ENCODE peak calls at places on chromosomes 5 and 9, in seven cellular contexts. One of them, this sample, is unnamed.

GRCh38 chr5:52956915-52957747 is 32.0 kb upstream of the ITGA2 start:
- DNase-seq in AG04449: no peak
- DNase-seq in astrocyte of the spinal cord: no peak
- DNase-seq in AG09309: no peak
- DNase-seq in kidney epithelial cell: peak; percentile 14
- DNase-seq in AG10803: no peak
- DNase-seq in PC-3: no peak
- DNase-seq in this sample: no peak

GRCh38 chr5:1652873-1653707 is 129.3 kb upstream of the LPCAT1 start:
- DNase-seq in AG04449: no peak
- DNase-seq in astrocyte of the spinal cord: no peak
- DNase-seq in AG09309: no peak
- DNase-seq in kidney epithelial cell: no peak
- DNase-seq in AG10803: peak; percentile 15
- DNase-seq in PC-3: peak; percentile 42
- DNase-seq in this sample: no peak

GRCh38 chr5:82847564-82847963 is 229.6 kb downstream of the TMEM167A start:
- DNase-seq in AG04449: no peak
- DNase-seq in astrocyte of the spinal cord: no peak
- DNase-seq in AG09309: no peak
- DNase-seq in kidney epithelial cell: no peak
- DNase-seq in AG10803: no peak
- DNase-seq in PC-3: no peak
- DNase-seq in this sample: peak; percentile 32

GRCh38 chr5:59039003-59039295 is 456.1 kb downstream of the RAB3C start:
- DNase-seq in AG04449: no peak
- DNase-seq in astrocyte of the spinal cord: no peak
- DNase-seq in AG09309: no peak
- DNase-seq in kidney epithelial cell: no peak
- DNase-seq in AG10803: no peak
- DNase-seq in PC-3: no peak
- DNase-seq in this sample: no peak

GRCh38 chr9:20197976-20198685 is 409.3 kb upstream of the SLC24A2 start:
- DNase-seq in AG04449: no peak
- DNase-seq in astrocyte of the spinal cord: no peak
- DNase-seq in AG09309: no peak
- DNase-seq in kidney epithelial cell: no peak
- DNase-seq in AG10803: no peak
- DNase-seq in PC-3: peak; percentile 65
- DNase-seq in this sample: peak; percentile 86

GRCh38 chr5:159021360-159022177 is 78.1 kb downstream of the EBF1 start:
- DNase-seq in AG04449: no peak
- DNase-seq in astrocyte of the spinal cord: no peak
- DNase-seq in AG09309: peak; percentile 55
- DNase-seq in kidney epithelial cell: no peak
- DNase-seq in AG10803: peak; percentile 83
- DNase-seq in PC-3: no peak
- DNase-seq in this sample: peak; percentile 11

GRCh38 chr5:154164182-154164581 is 26.4 kb upstream of the GALNT10 start:
- DNase-seq in AG04449: no peak
- DNase-seq in astrocyte of the spinal cord: no peak
- DNase-seq in AG09309: no peak
- DNase-seq in kidney epithelial cell: no peak
- DNase-seq in AG10803: no peak
- DNase-seq in PC-3: no peak
- DNase-seq in this sample: no peak

GRCh38 chr5:43601454-43602260 is 1.3 kb upstream of the NNT start:
- DNase-seq in AG04449: no peak
- DNase-seq in astrocyte of the spinal cord: peak; percentile 51
- DNase-seq in AG09309: no peak
- DNase-seq in kidney epithelial cell: no peak
- DNase-seq in AG10803: peak; percentile 35
- DNase-seq in PC-3: peak; percentile 42
- DNase-seq in this sample: peak; percentile 41

GRCh38 chr5:87390576-87391199 is 22.0 kb downstream of the CCNH start:
- DNase-seq in AG04449: no peak
- DNase-seq in astrocyte of the spinal cord: peak; percentile 18
- DNase-seq in AG09309: no peak
- DNase-seq in kidney epithelial cell: no peak
- DNase-seq in AG10803: peak; percentile 61
- DNase-seq in PC-3: peak; percentile 43
- DNase-seq in this sample: no peak

GRCh38 chr5:16709691-16710420 is 93.1 kb upstream of the RETREG1 start:
- DNase-seq in AG04449: no peak
- DNase-seq in astrocyte of the spinal cord: no peak
- DNase-seq in AG09309: no peak
- DNase-seq in kidney epithelial cell: no peak
- DNase-seq in AG10803: no peak
- DNase-seq in PC-3: no peak
- DNase-seq in this sample: no peak

GRCh38 chr5:168342151-168342825 is 50.8 kb downstream of the WWC1 start:
- DNase-seq in AG04449: no peak
- DNase-seq in astrocyte of the spinal cord: peak; percentile 51
- DNase-seq in AG09309: no peak
- DNase-seq in kidney epithelial cell: no peak
- DNase-seq in AG10803: peak; percentile 29
- DNase-seq in PC-3: no peak
- DNase-seq in this sample: no peak

GRCh38 chr9:84511651-84512050 is 157.9 kb upstream of the NTRK2 start:
- DNase-seq in AG04449: no peak
- DNase-seq in astrocyte of the spinal cord: no peak
- DNase-seq in AG09309: no peak
- DNase-seq in kidney epithelial cell: no peak
- DNase-seq in AG10803: no peak
- DNase-seq in PC-3: no peak
- DNase-seq in this sample: peak; percentile 61

GRCh38 chr5:115450741-115451140 is 93.8 kb downstream of the FEM1C start:
- DNase-seq in AG04449: peak; percentile 90
- DNase-seq in astrocyte of the spinal cord: peak; percentile 65
- DNase-seq in AG09309: peak; percentile 89
- DNase-seq in kidney epithelial cell: no peak
- DNase-seq in AG10803: peak; percentile 96
- DNase-seq in PC-3: no peak
- DNase-seq in this sample: peak; percentile 61

GRCh38 chr9:114386886-114387677 is 700 bp downstream of the AKNA start:
- DNase-seq in AG04449: no peak
- DNase-seq in astrocyte of the spinal cord: peak; percentile 16
- DNase-seq in AG09309: no peak
- DNase-seq in kidney epithelial cell: no peak
- DNase-seq in AG10803: no peak
- DNase-seq in PC-3: no peak
- DNase-seq in this sample: no peak

GRCh38 chr5:3320317-3320865 is 275.2 kb upstream of the IRX1 start:
- DNase-seq in AG04449: no peak
- DNase-seq in astrocyte of the spinal cord: peak; percentile 77
- DNase-seq in AG09309: no peak
- DNase-seq in kidney epithelial cell: no peak
- DNase-seq in AG10803: peak; percentile 16
- DNase-seq in PC-3: no peak
- DNase-seq in this sample: no peak

GRCh38 chr5:157855404-157855994 is 3.4 kb downstream of the CLINT1 start:
- DNase-seq in AG04449: no peak
- DNase-seq in astrocyte of the spinal cord: peak; percentile 50
- DNase-seq in AG09309: peak; percentile 54
- DNase-seq in kidney epithelial cell: peak; percentile 28
- DNase-seq in AG10803: peak; percentile 69
- DNase-seq in PC-3: peak; percentile 83
- DNase-seq in this sample: peak; percentile 76

GRCh38 chr9:120941046-120941770 is 14.6 kb upstream of the TRAF1 start:
- DNase-seq in AG04449: no peak
- DNase-seq in astrocyte of the spinal cord: no peak
- DNase-seq in AG09309: no peak
- DNase-seq in kidney epithelial cell: no peak
- DNase-seq in AG10803: peak; percentile 61
- DNase-seq in PC-3: peak; percentile 82
- DNase-seq in this sample: peak; percentile 82

GRCh38 chr9:93119953-93120845 is 13.9 kb downstream of the NINJ1 start:
- DNase-seq in AG04449: no peak
- DNase-seq in astrocyte of the spinal cord: peak; percentile 95
- DNase-seq in AG09309: peak; percentile 84
- DNase-seq in kidney epithelial cell: no peak
- DNase-seq in AG10803: peak; percentile 93
- DNase-seq in PC-3: peak; percentile 85
- DNase-seq in this sample: peak; percentile 90

GRCh38 chr9:19156026-19156474 is 28.8 kb upstream of the PLIN2 start:
- DNase-seq in AG04449: no peak
- DNase-seq in astrocyte of the spinal cord: no peak
- DNase-seq in AG09309: no peak
- DNase-seq in kidney epithelial cell: no peak
- DNase-seq in AG10803: no peak
- DNase-seq in PC-3: peak; percentile 3
- DNase-seq in this sample: no peak

GRCh38 chr5:154473581-154474266 is 4.3 kb downstream of the HAND1 start:
- DNase-seq in AG04449: no peak
- DNase-seq in astrocyte of the spinal cord: no peak
- DNase-seq in AG09309: no peak
- DNase-seq in kidney epithelial cell: no peak
- DNase-seq in AG10803: no peak
- DNase-seq in PC-3: no peak
- DNase-seq in this sample: no peak

GRCh38 chr9:107929439-107929838 is 439.9 kb upstream of the KLF4 start:
- DNase-seq in AG04449: no peak
- DNase-seq in astrocyte of the spinal cord: peak; percentile 31
- DNase-seq in AG09309: no peak
- DNase-seq in kidney epithelial cell: no peak
- DNase-seq in AG10803: peak; percentile 79
- DNase-seq in PC-3: no peak
- DNase-seq in this sample: peak; percentile 72

GRCh38 chr5:75356719-75357118 is 19.7 kb downstream of the HMGCR start:
- DNase-seq in AG04449: no peak
- DNase-seq in astrocyte of the spinal cord: no peak
- DNase-seq in AG09309: no peak
- DNase-seq in kidney epithelial cell: no peak
- DNase-seq in AG10803: no peak
- DNase-seq in PC-3: no peak
- DNase-seq in this sample: no peak
- TF ChIP-seq CTCF in AG04449: no peak
- TF ChIP-seq CTCF in astrocyte of the spinal cord: no peak
- TF ChIP-seq CTCF in AG09309: no peak
- TF ChIP-seq CTCF in kidney epithelial cell: no peak
- TF ChIP-seq CTCF in AG10803: no peak
- TF ChIP-seq CTCF in PC-3: no peak
- TF ChIP-seq CTCF in this sample: no peak

DNA sequence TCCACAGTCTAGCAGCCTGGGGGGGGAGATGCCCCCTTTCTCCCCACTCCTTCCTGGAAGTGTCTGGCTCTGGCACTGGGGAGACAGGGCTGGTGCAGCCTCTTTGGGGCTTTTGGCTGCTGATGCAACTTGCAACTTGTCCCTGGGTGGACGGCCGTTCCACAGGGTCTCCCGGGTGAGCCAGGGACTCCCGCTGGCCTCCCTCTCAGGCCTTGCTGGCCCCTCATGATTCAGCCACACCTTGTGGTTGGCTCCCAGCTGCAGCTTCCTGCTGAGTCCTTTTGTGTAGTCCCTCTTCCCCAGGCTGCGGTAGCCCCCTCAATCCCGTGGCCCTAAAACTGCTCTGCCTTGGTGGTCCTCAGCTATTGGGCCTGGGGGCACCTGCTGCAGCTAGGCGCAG is 283.5 kb downstream of the PBX3 start:
- DNase-seq in AG04449: no peak
- DNase-seq in astrocyte of the spinal cord: no peak
- DNase-seq in AG09309: no peak
- DNase-seq in kidney epithelial cell: no peak
- DNase-seq in AG10803: no peak
- DNase-seq in PC-3: no peak
- DNase-seq in this sample: no peak
- H3K4me3 ChIP-seq in AG04449: no peak overlapping the region
- H3K4me3 ChIP-seq in astrocyte of the spinal cord: no peak overlapping the region
- H3K4me3 ChIP-seq in AG09309: no peak overlapping the region
- H3K4me3 ChIP-seq in kidney epithelial cell: no peak overlapping the region
- H3K4me3 ChIP-seq in AG10803: no peak overlapping the region
- H3K4me3 ChIP-seq in PC-3: no peak overlapping the region
- H3K4me3 ChIP-seq in this sample: no peak overlapping the region

DNA sequence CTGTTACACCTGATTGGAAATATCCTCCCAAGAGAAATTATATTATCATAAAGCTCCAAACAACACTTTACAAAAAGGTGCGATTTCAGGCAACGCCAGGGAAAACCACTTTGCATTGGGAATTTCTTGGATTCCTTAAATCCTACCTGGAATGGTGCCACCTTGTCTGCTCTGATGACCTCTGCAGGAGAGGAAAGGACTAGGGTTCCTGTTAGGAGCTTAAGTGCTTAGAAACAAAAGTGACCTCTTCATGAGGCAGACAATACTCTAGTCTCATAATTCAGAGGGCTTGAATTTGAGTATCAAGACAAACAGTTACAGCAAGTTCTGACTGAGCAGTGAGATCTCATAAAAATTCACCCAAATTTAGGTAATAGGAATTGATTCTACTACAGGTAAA is 33.9 kb upstream of the GLIS3 start:
- DNase-seq in AG04449: no peak
- DNase-seq in astrocyte of the spinal cord: no peak
- DNase-seq in AG09309: no peak
- DNase-seq in kidney epithelial cell: no peak
- DNase-seq in AG10803: no peak
- DNase-seq in PC-3: no peak
- DNase-seq in this sample: no peak
- TF ChIP-seq CTCF in AG04449: no peak
- TF ChIP-seq CTCF in astrocyte of the spinal cord: no peak
- TF ChIP-seq CTCF in AG09309: no peak
- TF ChIP-seq CTCF in kidney epithelial cell: no peak
- TF ChIP-seq CTCF in AG10803: no peak
- TF ChIP-seq CTCF in PC-3: no peak
- TF ChIP-seq CTCF in this sample: no peak

DNA sequence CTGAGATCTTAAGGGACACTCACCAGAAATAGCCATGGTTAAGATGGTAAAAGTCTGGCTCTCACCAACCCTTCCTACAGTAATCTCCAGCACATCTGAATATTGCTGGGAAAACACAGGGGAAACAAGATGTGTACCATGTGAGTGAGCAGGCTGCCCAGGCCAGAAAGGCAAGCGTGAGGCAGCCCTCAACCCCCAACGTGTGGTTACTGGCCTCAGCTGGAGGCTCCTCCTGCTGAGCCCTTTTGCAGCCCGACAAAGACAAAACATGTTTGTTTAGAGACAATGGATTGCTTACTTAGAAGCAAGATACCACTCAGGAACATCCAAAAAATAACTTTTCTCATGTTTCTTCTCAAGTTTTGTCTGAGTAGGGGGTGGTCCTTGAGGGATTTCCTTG is 16.6 kb downstream of the ZFP62 start:
- DNase-seq in AG04449: no peak
- DNase-seq in astrocyte of the spinal cord: no peak
- DNase-seq in AG09309: no peak
- DNase-seq in kidney epithelial cell: no peak
- DNase-seq in AG10803: no peak
- DNase-seq in PC-3: no peak
- DNase-seq in this sample: no peak
- H3K4me3 ChIP-seq in AG04449: no peak overlapping the region
- H3K4me3 ChIP-seq in astrocyte of the spinal cord: no peak overlapping the region
- H3K4me3 ChIP-seq in AG09309: no peak overlapping the region
- H3K4me3 ChIP-seq in kidney epithelial cell: no peak overlapping the region
- H3K4me3 ChIP-seq in AG10803: no peak overlapping the region
- H3K4me3 ChIP-seq in PC-3: no peak overlapping the region
- H3K4me3 ChIP-seq in this sample: no peak overlapping the region

This sample was measured in epithelial cell of esophagus.